ENCODE peak calls at places on chromosomes 3 and 15, in four cellular contexts. Z is HT-29, O is stromal cell of bone marrow, M is cerebellum. Y is an unnamed sample.

GRCh38 chr3:111852540-111852939 is 6.5 kb upstream of the PHLDB2 start:
- DNase-seq in Z (no peak), O (no peak), M (no peak), Y (no peak)

GRCh38 chr3:1578105-1578833 is 485.4 kb downstream of the CNTN6 start:
- DNase-seq in Z (no peak), O (peak), M (no peak), Y (no peak)

GRCh38 chr3:9600597-9600996 is 47.0 kb upstream of the LHFPL4 start:
- DNase-seq in Z (peak), O (no peak), M (peak), Y (no peak)

GRCh38 chr15:92614301-92614700 is 41.3 kb downstream of the FAM174B start:
- DNase-seq in Z (no peak), O (no peak), M (no peak), Y (no peak)

GRCh38 chr3:142319094-142319493 is 93.7 kb upstream of the GK5 start:
- DNase-seq in Z (no peak), O (no peak), M (no peak), Y (no peak)

GRCh38 chr3:30693470-30694120 is 87.2 kb downstream of the TGFBR2 start:
- DNase-seq in Z (peak), O (peak), M (peak), Y (peak)

GRCh38 chr15:100778831-100779288 is 100.8 kb upstream of the ALDH1A3 start:
- DNase-seq in Z (no peak), O (no peak), M (no peak), Y (peak)

GRCh38 chr3:177875786-177876476 is 660.3 kb upstream of the KCNMB2 start:
- DNase-seq in Z (no peak), O (no peak), M (no peak), Y (peak)

GRCh38 chr3:38577089-38578080 is 72.1 kb downstream of the SCN5A start:
- DNase-seq in Z (no peak), O (no peak), M (no peak), Y (peak)

GRCh38 chr3:104635872-104636580 is 730.7 kb upstream of the ALCAM start:
- DNase-seq in Z (peak), O (no peak), M (no peak), Y (no peak)

GRCh38 chr3:111639316-111639715 is 44.2 kb upstream of the ZBED2 start:
- DNase-seq in Z (no peak), O (no peak), M (no peak), Y (no peak)

GRCh38 chr3:197540961-197541377 is 14.8 kb downstream of the BDH1 start:
- DNase-seq in Z (peak), O (no peak), M (no peak), Y (no peak)

GRCh38 chr3:99365979-99366378 is 272.4 kb upstream of the COL8A1 start:
- DNase-seq in Z (no peak), O (no peak), M (no peak), Y (no peak)

GRCh38 chr3:120622870-120623718 is 27.0 kb downstream of the NDUFB4 start:
- DNase-seq in Z (peak), O (no peak), M (no peak), Y (no peak)

GRCh38 chr3:13782501-13782900 is 97.4 kb downstream of the WNT7A start:
- DNase-seq in Z (no peak), O (no peak), M (no peak), Y (no peak)

GRCh38 chr15:32838820-32839219 is 121.0 kb downstream of the GREM1 start:
- DNase-seq in Z (no peak), O (peak), M (no peak), Y (peak)

GRCh38 chr15:31295660-31296059 is 31.0 kb upstream of the KLF13 start:
- DNase-seq in Z (no peak), O (no peak), M (no peak), Y (no peak)

Y was measured in hepatocyte.